ENCODE peak calls at places on chromosomes 3 and 15, in nine cellular contexts. One of them, this sample, is unnamed. For H3K36me3, the result is how much of the 10 kb centered on the place peaks cover.

GRCh38 chr3:48459773-48460516 is 13.4 kb downstream of the ATRIP start:
- DNase-seq in fibroblast of lung: no peak
- DNase-seq in left ventricle myocardium inferior: no peak
- DNase-seq in pancreas: no peak
- DNase-seq in neural progenitor cell: no peak
- DNase-seq in MM.1S: no peak
- DNase-seq in mucosa of descending colon: no peak
- DNase-seq in IMR-90: no peak
- DNase-seq in ovary: no peak
- DNase-seq in this sample: no peak

GRCh38 chr3:2823016-2823415 is 287.2 kb downstream of the IL5RA start:
- DNase-seq in fibroblast of lung: no peak
- DNase-seq in left ventricle myocardium inferior: no peak
- DNase-seq in pancreas: no peak
- DNase-seq in neural progenitor cell: no peak
- DNase-seq in MM.1S: no peak
- DNase-seq in mucosa of descending colon: no peak
- DNase-seq in IMR-90: no peak
- DNase-seq in ovary: no peak
- DNase-seq in this sample: no peak

GRCh38 chr3:170419301-170420087 is 826 bp downstream of the CLDN11 start:
- DNase-seq in fibroblast of lung: peak
- DNase-seq in left ventricle myocardium inferior: no peak
- DNase-seq in pancreas: no peak
- DNase-seq in neural progenitor cell: peak
- DNase-seq in MM.1S: no peak
- DNase-seq in mucosa of descending colon: no peak
- DNase-seq in IMR-90: peak
- DNase-seq in ovary: peak
- DNase-seq in this sample: no peak

GRCh38 chr3:150035400-150035799 is 64.7 kb upstream of the PFN2 start:
- DNase-seq in fibroblast of lung: no peak
- DNase-seq in left ventricle myocardium inferior: no peak
- DNase-seq in pancreas: no peak
- DNase-seq in neural progenitor cell: peak
- DNase-seq in MM.1S: no peak
- DNase-seq in mucosa of descending colon: no peak
- DNase-seq in IMR-90: no peak
- DNase-seq in ovary: no peak
- DNase-seq in this sample: no peak

GRCh38 chr15:21260966-21261395 is 179.3 kb downstream of the POTEB3 start:
- DNase-seq in fibroblast of lung: no peak
- DNase-seq in left ventricle myocardium inferior: peak
- DNase-seq in pancreas: no peak
- DNase-seq in neural progenitor cell: no peak
- DNase-seq in MM.1S: no peak
- DNase-seq in mucosa of descending colon: peak
- DNase-seq in IMR-90: no peak
- DNase-seq in ovary: peak
- DNase-seq in this sample: no peak

GRCh38 chr15:98671060-98672008 is 23.0 kb downstream of the IGF1R start:
- DNase-seq in fibroblast of lung: peak
- DNase-seq in left ventricle myocardium inferior: no peak
- DNase-seq in pancreas: no peak
- DNase-seq in neural progenitor cell: peak
- DNase-seq in MM.1S: no peak
- DNase-seq in mucosa of descending colon: no peak
- DNase-seq in IMR-90: peak
- DNase-seq in ovary: no peak
- DNase-seq in this sample: no peak

GRCh38 chr3:188950832-188951489 is 220.8 kb upstream of the TPRG1 start:
- DNase-seq in fibroblast of lung: peak
- DNase-seq in left ventricle myocardium inferior: peak
- DNase-seq in pancreas: peak
- DNase-seq in neural progenitor cell: no peak
- DNase-seq in MM.1S: no peak
- DNase-seq in mucosa of descending colon: peak
- DNase-seq in IMR-90: peak
- DNase-seq in ovary: peak
- DNase-seq in this sample: no peak

GRCh38 chr15:40379374-40379773 is 3.1 kb upstream of the KNSTRN start:
- DNase-seq in fibroblast of lung: no peak
- DNase-seq in left ventricle myocardium inferior: no peak
- DNase-seq in pancreas: no peak
- DNase-seq in neural progenitor cell: no peak
- DNase-seq in MM.1S: no peak
- DNase-seq in mucosa of descending colon: no peak
- DNase-seq in IMR-90: no peak
- DNase-seq in ovary: no peak
- DNase-seq in this sample: no peak

GRCh38 chr15:64152507-64153387 is 1.2 kb downstream of the SNX22 start:
- DNase-seq in fibroblast of lung: no peak
- DNase-seq in left ventricle myocardium inferior: no peak
- DNase-seq in pancreas: no peak
- DNase-seq in neural progenitor cell: no peak
- DNase-seq in MM.1S: peak
- DNase-seq in mucosa of descending colon: no peak
- DNase-seq in IMR-90: no peak
- DNase-seq in ovary: peak
- DNase-seq in this sample: peak

GRCh38 chr3:28376424-28376823 is 27.8 kb upstream of the AZI2 start:
- DNase-seq in fibroblast of lung: peak
- DNase-seq in left ventricle myocardium inferior: no peak
- DNase-seq in pancreas: no peak
- DNase-seq in neural progenitor cell: no peak
- DNase-seq in MM.1S: no peak
- DNase-seq in mucosa of descending colon: no peak
- DNase-seq in IMR-90: peak
- DNase-seq in ovary: no peak
- DNase-seq in this sample: no peak

GRCh38 chr3:46314517-46314916 is 39.4 kb upstream of the CCR2 start:
- DNase-seq in fibroblast of lung: no peak
- DNase-seq in left ventricle myocardium inferior: no peak
- DNase-seq in pancreas: no peak
- DNase-seq in neural progenitor cell: no peak
- DNase-seq in MM.1S: peak
- DNase-seq in mucosa of descending colon: no peak
- DNase-seq in IMR-90: no peak
- DNase-seq in ovary: no peak
- DNase-seq in this sample: no peak

GRCh38 chr3:163671201-163671600 is 1407.1 kb downstream of the SI start:
- DNase-seq in fibroblast of lung: no peak
- DNase-seq in left ventricle myocardium inferior: no peak
- DNase-seq in pancreas: no peak
- DNase-seq in neural progenitor cell: no peak
- DNase-seq in MM.1S: no peak
- DNase-seq in mucosa of descending colon: no peak
- DNase-seq in IMR-90: no peak
- DNase-seq in ovary: no peak
- DNase-seq in this sample: no peak

DNA sequence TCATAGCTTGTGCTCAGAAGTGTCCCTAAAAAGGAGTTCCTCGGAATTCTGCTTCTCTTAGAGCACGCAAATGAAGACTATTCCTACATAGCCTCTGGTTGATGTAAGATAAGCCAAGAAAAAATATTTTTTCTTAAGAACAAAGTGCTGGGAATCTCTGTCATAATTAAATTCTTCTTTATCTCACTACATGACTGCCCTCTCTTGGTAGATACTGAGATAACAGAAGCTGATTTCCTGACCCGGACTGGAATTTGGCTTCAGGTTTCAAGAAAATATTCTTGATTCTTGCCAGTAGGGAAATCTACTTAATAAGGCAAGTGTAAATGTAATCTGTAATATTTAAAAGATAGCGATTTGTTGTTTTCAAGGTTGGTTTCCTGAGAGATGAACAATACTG is 31.3 kb upstream of the SETMAR start:
- DNase-seq in fibroblast of lung: peak
- DNase-seq in left ventricle myocardium inferior: no peak
- DNase-seq in pancreas: no peak
- DNase-seq in neural progenitor cell: peak
- DNase-seq in MM.1S: peak
- DNase-seq in mucosa of descending colon: no peak
- DNase-seq in IMR-90: peak
- DNase-seq in ovary: no peak
- DNase-seq in this sample: no peak
- TF ChIP-seq CTCF in fibroblast of lung: peak
- TF ChIP-seq CTCF in left ventricle myocardium inferior: peak
- TF ChIP-seq CTCF in pancreas: peak
- TF ChIP-seq CTCF in neural progenitor cell: peak
- TF ChIP-seq CTCF in MM.1S: peak
- TF ChIP-seq CTCF in mucosa of descending colon: no peak
- TF ChIP-seq CTCF in IMR-90: peak
- TF ChIP-seq CTCF in ovary: no peak
- TF ChIP-seq CTCF in this sample: peak

DNA sequence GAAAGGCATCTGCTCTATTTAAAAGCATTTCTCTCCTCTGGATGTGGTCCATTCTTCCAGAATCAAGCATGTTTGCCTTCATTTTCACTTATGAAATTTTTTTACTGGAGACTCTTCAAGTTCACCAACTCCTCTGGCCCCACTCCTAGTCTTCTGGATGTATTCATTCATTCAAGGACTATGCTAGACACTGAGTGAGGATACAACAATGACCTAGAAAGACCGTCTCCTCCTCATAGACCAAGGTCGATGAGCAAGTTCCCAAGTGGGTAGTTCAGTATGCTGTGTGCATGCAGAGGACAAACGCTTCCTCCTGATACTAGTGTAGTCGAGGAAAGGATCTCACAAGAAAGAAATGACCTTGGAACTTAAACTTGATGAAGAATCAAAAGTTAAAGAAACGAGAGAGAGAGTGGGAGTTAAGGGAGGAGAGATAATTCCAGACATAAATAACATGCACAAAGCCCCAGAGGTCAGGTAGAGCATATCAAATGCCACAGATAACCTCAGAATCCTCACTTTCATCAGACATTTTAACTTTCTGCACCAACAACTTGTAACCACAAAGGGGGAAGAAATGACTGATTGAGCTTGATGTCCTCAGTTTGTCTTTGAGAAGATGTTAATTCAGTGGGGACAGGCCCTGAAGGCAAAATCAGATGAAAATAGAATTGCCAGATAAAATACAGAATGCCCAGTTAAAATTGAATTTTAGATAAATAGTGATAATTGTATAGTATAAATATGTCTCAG is 149.4 kb downstream of the IMPG2 start:
- DNase-seq in fibroblast of lung: no peak
- DNase-seq in left ventricle myocardium inferior: no peak
- DNase-seq in pancreas: no peak
- DNase-seq in neural progenitor cell: no peak
- DNase-seq in MM.1S: no peak
- DNase-seq in mucosa of descending colon: no peak
- DNase-seq in IMR-90: no peak
- DNase-seq in ovary: no peak
- DNase-seq in this sample: peak
- H3K36me3 ChIP-seq in fibroblast of lung: under half
- H3K36me3 ChIP-seq in left ventricle myocardium inferior: under half
- H3K36me3 ChIP-seq in pancreas: under half
- H3K36me3 ChIP-seq in neural progenitor cell: under half
- H3K36me3 ChIP-seq in MM.1S: under half
- H3K36me3 ChIP-seq in mucosa of descending colon: under half
- H3K36me3 ChIP-seq in IMR-90: under half
- H3K36me3 ChIP-seq in ovary: under half
- H3K36me3 ChIP-seq in this sample: under half

GRCh38 chr3:153625506-153625905 is 463.5 kb downstream of the RAP2B start:
- DNase-seq in fibroblast of lung: peak
- DNase-seq in left ventricle myocardium inferior: no peak
- DNase-seq in pancreas: no peak
- DNase-seq in neural progenitor cell: no peak
- DNase-seq in MM.1S: no peak
- DNase-seq in mucosa of descending colon: no peak
- DNase-seq in IMR-90: peak
- DNase-seq in ovary: no peak
- DNase-seq in this sample: no peak
- TF ChIP-seq CTCF in fibroblast of lung: peak
- TF ChIP-seq CTCF in left ventricle myocardium inferior: no peak
- TF ChIP-seq CTCF in pancreas: no peak
- TF ChIP-seq CTCF in neural progenitor cell: no peak
- TF ChIP-seq CTCF in MM.1S: peak
- TF ChIP-seq CTCF in mucosa of descending colon: no peak
- TF ChIP-seq CTCF in IMR-90: no peak
- TF ChIP-seq CTCF in ovary: no peak
- TF ChIP-seq CTCF in this sample: no peak

DNA sequence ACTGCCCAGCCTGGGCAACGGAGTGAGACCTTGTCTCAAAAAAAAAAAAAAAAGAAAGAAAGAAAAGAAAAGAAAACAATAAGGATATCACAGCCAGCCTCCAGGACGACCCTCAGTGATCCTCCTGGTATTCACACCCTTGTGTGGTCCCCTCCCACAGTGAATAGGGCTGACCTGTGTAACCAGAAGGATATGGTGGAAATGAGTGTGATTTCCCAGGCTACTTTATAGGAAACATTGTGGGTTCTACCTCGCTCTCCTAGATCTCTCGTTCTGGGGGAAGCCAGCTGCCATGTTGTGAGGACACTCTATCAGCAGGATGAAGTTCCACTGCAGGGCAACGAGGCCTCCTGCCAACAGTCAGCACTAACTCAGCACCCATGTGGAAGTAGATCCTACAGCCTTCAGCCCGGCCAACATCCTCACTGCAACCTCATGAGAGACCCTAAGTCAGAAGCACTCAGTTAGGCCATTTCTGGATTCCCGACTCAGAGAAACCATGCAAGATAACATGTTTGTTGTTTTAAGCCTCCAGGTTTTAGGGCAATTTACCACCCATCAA is 11.1 kb downstream of the RFTN1 start:
- DNase-seq in fibroblast of lung: no peak
- DNase-seq in left ventricle myocardium inferior: no peak
- DNase-seq in pancreas: no peak
- DNase-seq in neural progenitor cell: no peak
- DNase-seq in MM.1S: no peak
- DNase-seq in mucosa of descending colon: no peak
- DNase-seq in IMR-90: no peak
- DNase-seq in ovary: no peak
- DNase-seq in this sample: no peak
- H3K36me3 ChIP-seq in fibroblast of lung: under half
- H3K36me3 ChIP-seq in left ventricle myocardium inferior: under half
- H3K36me3 ChIP-seq in pancreas: under half
- H3K36me3 ChIP-seq in neural progenitor cell: under half
- H3K36me3 ChIP-seq in MM.1S: under half
- H3K36me3 ChIP-seq in mucosa of descending colon: under half
- H3K36me3 ChIP-seq in IMR-90: under half
- H3K36me3 ChIP-seq in ovary: under half
- H3K36me3 ChIP-seq in this sample: under half

GRCh38 chr15:38991701-38992100 is 427.1 kb upstream of the RASGRP1 start:
- DNase-seq in fibroblast of lung: no peak
- DNase-seq in left ventricle myocardium inferior: no peak
- DNase-seq in pancreas: no peak
- DNase-seq in neural progenitor cell: no peak
- DNase-seq in MM.1S: no peak
- DNase-seq in mucosa of descending colon: no peak
- DNase-seq in IMR-90: no peak
- DNase-seq in ovary: no peak
- DNase-seq in this sample: no peak
- TF ChIP-seq CTCF in fibroblast of lung: no peak
- TF ChIP-seq CTCF in left ventricle myocardium inferior: no peak
- TF ChIP-seq CTCF in pancreas: no peak
- TF ChIP-seq CTCF in neural progenitor cell: no peak
- TF ChIP-seq CTCF in MM.1S: no peak
- TF ChIP-seq CTCF in mucosa of descending colon: no peak
- TF ChIP-seq CTCF in IMR-90: no peak
- TF ChIP-seq CTCF in ovary: no peak
- TF ChIP-seq CTCF in this sample: no peak

This sample was measured in GM06990.